ENCODE peak calls at places on chromosomes 7 and 10, in six cellular contexts. C is MM.1S, B is fibroblast of lung, P is PC-3, T is A549, O is spleen. G is an unnamed sample. For H3K9me3, the result is how much of the 10 kb centered on the place peaks cover.

GRCh38 chr7:95420996-95421846 is 13.6 kb downstream of the PON2 start:
- DNase-seq in B (peak), P (no peak), O (no peak), C (peak), T (peak), G (peak)

GRCh38 chr7:2399848-2400587 is 3.4 kb upstream of the CHST12 start:
- DNase-seq in T (peak), C (peak), O (no peak), B (peak), P (peak), G (peak)

GRCh38 chr10:81838950-81839349 is 36.0 kb upstream of the NRG3 start:
- DNase-seq in O (no peak), T (no peak), C (peak), P (no peak), B (no peak), G (no peak)

GRCh38 chr10:116076616-116077015 is 196.4 kb downstream of the GFRA1 start:
- DNase-seq in B (no peak), T (no peak), C (no peak), O (no peak), P (no peak), G (no peak)

GRCh38 chr10:120422459-120422858 is 34.6 kb upstream of the PLPP4 start:
- DNase-seq in T (no peak), C (no peak), O (no peak), B (no peak), P (peak), G (no peak)

GRCh38 chr7:94145602-94146001 is 141.4 kb upstream of the BET1 start:
- DNase-seq in P (no peak), T (peak), B (peak), O (no peak), C (no peak), G (no peak)

GRCh38 chr7:36735172-36735571 is 10.9 kb upstream of the AOAH start:
- DNase-seq in O (no peak), P (no peak), T (no peak), C (no peak), B (no peak), G (no peak)

GRCh38 chr10:5036511-5036910 is 32.9 kb upstream of the AKR1C2 start:
- DNase-seq in O (no peak), P (no peak), B (no peak), T (no peak), C (no peak), G (no peak)

GRCh38 chr10:110147961-110148360 is 59.4 kb upstream of the MXI1 start:
- DNase-seq in C (no peak), P (peak), B (no peak), O (no peak), T (no peak), G (no peak)

GRCh38 chr7:43077732-43078391 is 34.6 kb upstream of the HECW1 start:
- DNase-seq in C (no peak), P (peak), T (peak), O (peak), B (peak), G (no peak)

GRCh38 chr10:70418229-70418628 is 14.3 kb downstream of the EIF4EBP2 start:
- DNase-seq in B (peak), T (peak), C (no peak), O (no peak), P (peak), G (peak)

GRCh38 chr10:129921801-129922597 is 42.1 kb downstream of the EBF3 start:
- DNase-seq in O (peak), B (no peak), C (no peak), P (no peak), T (no peak), G (no peak)

GRCh38 chr7:134957005-134957404 is 29.3 kb upstream of the AGBL3 start:
- DNase-seq in C (no peak), P (no peak), O (no peak), T (no peak), B (no peak), G (no peak)

GRCh38 chr7:134963031-134963430 is 23.3 kb upstream of the AGBL3 start:
- DNase-seq in T (no peak), P (no peak), C (no peak), O (no peak), B (no peak), G (no peak)

GRCh38 chr7:134966691-134967090 is 19.6 kb upstream of the AGBL3 start:
- DNase-seq in B (no peak), T (no peak), C (no peak), P (peak), O (no peak), G (no peak)

GRCh38 chr7:134959810-134960209 is 26.5 kb upstream of the AGBL3 start:
- DNase-seq in P (no peak), O (no peak), C (no peak), T (no peak), B (no peak), G (no peak)

DNA sequence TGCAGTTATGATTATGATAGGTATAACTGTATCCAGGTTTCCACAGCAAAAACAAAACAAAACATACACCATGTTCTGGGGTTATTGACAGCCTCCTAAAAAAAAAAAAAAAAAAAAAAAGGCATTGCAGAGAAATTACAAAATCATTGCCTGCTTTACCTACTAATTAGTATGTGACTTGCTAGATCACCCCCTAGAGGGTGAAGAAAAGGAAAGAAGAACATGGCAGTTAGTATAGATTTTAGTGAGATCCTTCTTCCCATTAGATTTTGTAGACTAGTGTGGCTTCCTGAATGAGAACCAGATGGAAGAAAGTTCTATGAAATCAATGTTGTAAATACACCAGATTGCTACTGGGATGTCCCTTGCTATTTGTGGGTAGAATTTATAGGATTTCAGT is 24.0 kb upstream of the AGBL3 start:
- DNase-seq in T (no peak), P (no peak), C (no peak), B (no peak), O (no peak), G (no peak)
- H3K9me3 ChIP-seq in T (under half), P (under half), C (under half), B (under half), O (under half), G (under half)

GRCh38 chr10:43667736-43668371 is 19.2 kb upstream of the ZNF32 start:
- DNase-seq in T (no peak), O (no peak), B (no peak), P (no peak), C (no peak), G (no peak)
- TF ChIP-seq CTCF in T (no peak), O (no peak), B (no peak), P (no peak), C (no peak), G (no peak)

GRCh38 chr10:133115453-133115842 is 27.7 kb downstream of the ADGRA1 start:
- DNase-seq in O (peak), P (no peak), B (no peak), T (no peak), C (no peak), G (no peak)
- H3K9me3 ChIP-seq in O (under half), P (under half), B (under half), T (under half), C (under half), G (half or more)

GRCh38 chr7:24540956-24541355 is 32.3 kb upstream of the PALS2 start:
- DNase-seq in P (no peak), B (no peak), C (no peak), O (no peak), T (no peak), G (no peak)
- TF ChIP-seq CTCF in P (no peak), B (no peak), C (no peak), O (no peak), T (no peak), G (no peak)

DNA sequence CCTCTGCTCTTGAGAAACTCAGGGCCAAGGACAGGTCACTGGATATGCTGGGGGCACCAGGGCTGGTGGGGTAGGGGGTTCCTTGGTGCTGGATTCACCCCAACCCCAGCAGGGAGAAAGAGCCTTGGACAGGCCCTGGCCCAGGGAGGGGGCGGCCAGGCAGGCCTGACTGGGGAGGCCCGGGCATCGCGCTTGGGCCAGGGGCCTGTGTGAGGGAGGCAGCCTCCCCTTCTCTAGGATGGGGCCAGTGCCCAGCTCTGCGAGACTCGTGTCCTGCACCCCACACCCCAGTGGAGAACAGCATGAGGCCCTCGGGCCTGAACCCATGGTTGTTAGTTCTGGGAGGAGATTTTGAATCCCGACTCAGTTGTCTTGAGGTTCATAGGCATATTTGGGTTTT is 217.1 kb downstream of the ZNF248 start:
- DNase-seq in T (no peak), P (no peak), C (no peak), B (no peak), O (no peak), G (no peak)
- H3K9me3 ChIP-seq in T (under half), P (under half), C (under half), B (under half), O (under half), G (under half)

DNA sequence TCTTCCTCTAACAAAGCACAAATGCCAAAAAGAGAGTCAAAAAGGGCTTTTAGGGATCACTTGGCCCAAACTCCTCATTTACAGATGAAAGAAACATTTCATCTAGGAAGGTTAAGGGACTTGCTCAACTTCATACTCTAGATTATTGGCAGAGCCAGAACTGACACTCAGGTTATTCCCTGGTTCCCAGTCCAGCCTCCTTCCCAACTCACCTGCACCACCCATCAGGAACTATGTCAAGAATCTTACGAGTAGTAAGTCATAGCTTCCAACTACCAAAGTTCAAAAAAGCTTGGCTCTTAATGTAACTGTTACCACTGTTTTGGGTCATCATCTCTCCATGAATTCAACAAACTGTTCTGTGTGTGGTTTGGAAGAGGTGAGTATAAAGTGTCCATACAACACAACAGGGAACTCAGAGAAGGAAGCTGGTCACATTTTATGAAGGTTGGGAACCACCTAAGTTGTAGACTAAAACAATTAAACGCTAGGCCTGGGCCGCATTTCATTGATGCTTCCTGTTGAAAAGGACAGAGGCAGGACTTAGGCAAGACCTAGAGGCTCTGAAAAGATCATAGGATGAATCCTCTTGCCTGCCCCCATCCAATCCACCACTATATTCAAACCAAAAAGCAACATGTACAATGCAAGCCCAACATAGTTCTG is 9.1 kb downstream of the PIK3AP1 start:
- DNase-seq in P (no peak), B (no peak), O (no peak), C (no peak), T (no peak), G (no peak)
- TF ChIP-seq CTCF in P (no peak), B (no peak), O (no peak), C (no peak), T (no peak), G (no peak)

GRCh38 chr7:27247452-27248426 is 5.1 kb downstream of the EVX1 start:
- DNase-seq in B (no peak), T (no peak), C (no peak), O (no peak), P (no peak), G (no peak)

GRCh38 chr7:27245124-27245797 is 2.7 kb downstream of the EVX1 start:
- DNase-seq in P (no peak), C (no peak), B (no peak), T (no peak), O (no peak), G (no peak)

GRCh38 chr7:27248427-27248806 is 5.8 kb downstream of the EVX1 start:
- DNase-seq in B (no peak), O (no peak), C (no peak), P (no peak), T (no peak), G (no peak)

GRCh38 chr7:27245798-27246691 is 3.4 kb downstream of the EVX1 start:
- DNase-seq in C (no peak), B (no peak), T (no peak), O (no peak), P (no peak), G (no peak)

DNA sequence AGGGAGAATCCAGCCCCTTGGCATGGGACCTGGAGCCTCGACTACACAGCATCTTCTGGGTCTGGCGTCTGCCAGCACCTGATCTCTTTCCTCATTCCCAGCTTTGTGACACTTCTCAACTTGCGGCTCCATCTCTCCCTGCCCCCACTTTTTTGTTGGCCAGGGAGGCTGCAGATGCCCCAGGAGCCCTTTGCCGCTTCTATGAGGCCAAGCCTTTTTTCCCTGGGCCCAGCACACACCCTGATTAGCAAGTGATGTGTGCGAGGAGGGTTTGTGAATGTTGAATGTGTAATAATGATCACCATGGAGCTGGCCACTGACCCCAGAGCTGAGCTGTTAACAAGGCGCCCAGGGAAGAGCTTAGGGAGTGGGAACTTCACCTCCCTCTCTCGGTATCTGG is 4.4 kb downstream of the EVX1 start:
- DNase-seq in P (no peak), B (no peak), O (no peak), T (no peak), C (no peak), G (no peak)
- H3K9me3 ChIP-seq in P (under half), B (under half), O (under half), T (under half), C (under half), G (under half)

G was measured in AG04450.